ENCODE peak calls at places on chromosomes 16 and 17, in four cellular contexts. Y is cardiac fibroblast; K is astrocyte of the cerebellum; L is CD4-positive, CD25-positive, alpha-beta regulatory T cell. D is an unnamed sample.

GRCh38 chr17:34163681-34164080 is 91.4 kb upstream of the CCL2 start:
- DNase-seq in K (no peak), Y (peak; percentile 33), L (no peak), D (no peak)

GRCh38 chr17:38870259-38871165 is 654 bp downstream of the LASP1 start:
- DNase-seq in K (no peak), L (peak; percentile 71), Y (peak; percentile 57), D (no peak)

GRCh38 chr17:8158267-8159031 is 4.3 kb downstream of the VAMP2 start:
- DNase-seq in L (peak; percentile 82), K (peak; percentile 68), Y (peak; percentile 95), D (no peak)

GRCh38 chr17:10420811-10421210 is 939 bp downstream of the MYH8 start:
- DNase-seq in L (no peak), K (no peak), Y (peak; percentile 2), D (no peak)

GRCh38 chr16:67000384-67001158 is 12.2 kb downstream of the CES4A start:
- DNase-seq in L (peak; percentile 52), Y (no peak), K (no peak), D (no peak)

GRCh38 chr16:1171001-1171400 is 18.1 kb downstream of the CACNA1H start:
- DNase-seq in Y (no peak), L (no peak), K (no peak), D (no peak)

GRCh38 chr16:81445143-81445922 is 725 bp downstream of the CMIP start:
- DNase-seq in L (peak; percentile 29), K (no peak), Y (peak; percentile 22), D (no peak)

GRCh38 chr17:71900830-71901229 is 220.0 kb upstream of the SOX9 start:
- DNase-seq in K (no peak), L (no peak), Y (peak; percentile 37), D (peak; percentile 36)

GRCh38 chr17:12928736-12929135 is 89.1 kb downstream of the ELAC2 start:
- DNase-seq in K (peak; percentile 3), L (no peak), Y (peak; percentile 5), D (no peak)

GRCh38 chr17:66750756-66751543 is 84.0 kb upstream of the CACNG5 start:
- DNase-seq in Y (no peak), L (no peak), K (no peak), D (no peak)

GRCh38 chr16:88527186-88527936 is 42.8 kb upstream of the ZC3H18 start:
- DNase-seq in L (peak; percentile 64), K (peak; percentile 5), Y (peak; percentile 61), D (no peak)

GRCh38 chr17:29292992-29293889 is 707 bp downstream of the NUFIP2 start:
- DNase-seq in K (no peak), Y (peak; percentile 47), L (peak; percentile 46), D (peak; percentile 11)

GRCh38 chr16:84933774-84934571 is 77.4 kb downstream of the ZDHHC7 start:
- DNase-seq in L (no peak), Y (peak; percentile 25), K (no peak), D (no peak)

GRCh38 chr16:67922740-67923139 is 8.9 kb downstream of the CTRL start:
- DNase-seq in Y (no peak), L (no peak), K (no peak), D (no peak)

GRCh38 chr16:30183961-30184429 is 593 bp downstream of the CORO1A start:
- DNase-seq in K (no peak), L (peak; percentile 92), Y (no peak), D (no peak)

GRCh38 chr16:31148896-31149295 is 970 bp downstream of the PRSS36 start:
- DNase-seq in Y (no peak), K (no peak), L (no peak), D (no peak)

GRCh38 chr16:27287887-27288286 is 19.3 kb upstream of the NSMCE1 start:
- DNase-seq in Y (no peak), L (no peak), K (no peak), D (no peak)

GRCh38 chr17:6413073-6413472 is 21.8 kb downstream of the AIPL1 start:
- DNase-seq in L (peak; percentile 8), Y (peak; percentile 49), K (peak; percentile 15), D (no peak)

GRCh38 chr16:54511181-54511731 is 224.7 kb upstream of the IRX3 start:
- DNase-seq in K (peak; percentile 63), Y (peak; percentile 88), L (no peak), D (peak; percentile 62)

GRCh38 chr16:28321700-28322411 is 29.5 kb downstream of the SBK1 start:
- DNase-seq in L (peak; percentile 29), Y (peak; percentile 43), K (no peak), D (no peak)

GRCh38 chr17:56593741-56594527 is 435 bp downstream of the NOG start:
- DNase-seq in Y (peak; percentile 61), K (no peak), L (peak; percentile 62), D (no peak)

GRCh38 chr17:56171186-56171959 is 18.1 kb downstream of the ANKFN1 start:
- DNase-seq in K (no peak), Y (no peak), L (no peak), D (no peak)

GRCh38 chr17:36496018-36496789 is 9.7 kb downstream of the ZNHIT3 start:
- DNase-seq in Y (no peak), L (no peak), K (no peak), D (no peak)

GRCh38 chr17:30545024-30545423 is 67.8 kb downstream of the GOSR1 start:
- DNase-seq in K (no peak), Y (no peak), L (no peak), D (no peak)

GRCh38 chr17:29019475-29020181 is 13.8 kb upstream of the SEZ6 start:
- DNase-seq in L (no peak), K (no peak), Y (no peak), D (no peak)

GRCh38 chr16:53029971-53030370 is 22.7 kb downstream of the CHD9NB start:
- DNase-seq in Y (no peak), K (no peak), L (no peak), D (no peak)

GRCh38 chr17:40903129-40903847 is 18.2 kb upstream of the KRT20 start:
- DNase-seq in K (no peak), Y (peak; percentile 22), L (no peak), D (no peak)

GRCh38 chr17:17361543-17362511 is 58.7 kb downstream of the NT5M start:
- DNase-seq in Y (peak; percentile 42), L (no peak), K (no peak), D (no peak)

GRCh38 chr17:46979023-46979870 is at the start of gene RPRML:
- DNase-seq in K (no peak), Y (no peak), L (no peak), D (no peak)

GRCh38 chr17:45896803-45897693 is 2.7 kb downstream of the MAPT start:
- DNase-seq in L (no peak), K (no peak), Y (peak; percentile 17), D (no peak)

GRCh38 chr16:3780570-3780969 is 63.2 kb upstream of the TRAP1 start:
- DNase-seq in L (no peak), K (no peak), Y (no peak), D (no peak)

GRCh38 chr16:79008036-79008868 is 592.3 kb downstream of the MAF start:
- DNase-seq in L (no peak), K (no peak), Y (no peak), D (no peak)

GRCh38 chr17:77143306-77143705 is 2.5 kb downstream of the SEC14L1 start:
- DNase-seq in K (no peak), L (no peak), Y (no peak), D (no peak)

GRCh38 chr17:77140878-77141767 is at the start of gene SEC14L1:
- DNase-seq in K (no peak), L (peak; percentile 34), Y (peak; percentile 47), D (no peak)

GRCh38 chr17:77144227-77144626 is 3.5 kb downstream of the SEC14L1 start:
- DNase-seq in K (no peak), L (no peak), Y (no peak), D (no peak)

GRCh38 chr17:77141846-77142449 is 1.2 kb downstream of the SEC14L1 start:
- DNase-seq in Y (no peak), K (no peak), L (no peak), D (no peak)

DNA sequence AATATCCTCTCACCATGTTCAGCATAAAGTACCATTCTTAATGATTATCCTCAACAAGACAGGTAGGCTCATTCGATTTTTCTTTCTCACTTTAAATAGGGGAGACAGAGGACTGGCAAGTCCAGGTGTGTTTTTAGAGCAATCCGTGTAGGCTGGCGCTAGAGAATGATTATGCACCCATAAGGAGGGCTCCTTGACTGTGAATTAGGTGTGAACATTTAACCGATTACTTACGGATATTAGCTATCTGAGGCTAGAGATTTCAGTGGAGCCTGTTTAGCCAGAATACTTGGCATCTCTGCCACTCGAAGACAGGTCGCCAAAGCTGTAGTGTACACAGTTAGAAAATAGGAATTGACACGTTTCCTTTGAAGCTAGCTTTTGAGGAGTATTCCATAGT is 1.9 kb downstream of the SEC14L1 start:
- DNase-seq in Y (no peak), L (no peak), K (no peak), D (no peak)
- H3K4me3 ChIP-seq in Y (no peak overlapping the region), L (peak overlapping the region; percentile 60), K (peak overlapping the region; percentile 92), D (no peak overlapping the region)

GRCh38 chr17:75088465-75088895 is 726 bp downstream of the SLC16A5 start:
- DNase-seq in K (no peak), Y (no peak), L (no peak), D (no peak)

GRCh38 chr17:75090871-75091854 is 3.4 kb downstream of the SLC16A5 start:
- DNase-seq in L (no peak), Y (no peak), K (no peak), D (no peak)

GRCh38 chr17:75087558-75088453 is at the start of gene SLC16A5:
- DNase-seq in Y (peak; percentile 61), K (no peak), L (peak; percentile 31), D (no peak)

GRCh38 chr17:75087182-75087557 is 584 bp upstream of the SLC16A5 start:
- DNase-seq in K (no peak), L (no peak), Y (no peak), D (no peak)

DNA sequence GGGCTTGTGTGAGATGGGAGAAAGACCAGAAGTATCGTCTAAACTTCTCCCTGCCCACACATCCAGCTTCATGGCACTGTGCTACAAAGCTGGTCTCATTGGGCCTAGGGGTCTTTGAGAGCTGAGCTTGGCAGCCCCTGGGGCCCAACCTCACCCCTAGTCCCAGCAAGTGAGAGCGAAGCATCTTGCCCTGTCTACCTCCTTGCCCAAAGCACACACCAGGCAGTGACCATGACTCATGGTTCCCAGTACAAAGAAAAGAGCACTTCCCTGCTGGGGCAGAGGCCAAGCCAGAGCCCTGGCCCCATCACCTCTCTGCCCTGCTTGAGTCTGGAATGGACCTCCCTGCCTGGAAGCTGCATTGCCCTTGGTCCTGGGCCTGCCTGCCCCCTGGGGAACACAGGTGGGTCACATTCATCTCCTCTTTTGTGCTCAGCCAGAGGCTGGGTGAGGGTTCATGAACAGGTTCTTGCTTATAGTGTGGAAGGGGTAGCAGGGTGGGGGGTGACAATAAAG is 1.2 kb downstream of the SLC16A5 start:
- DNase-seq in K (no peak), Y (peak; percentile 51), L (no peak), D (no peak)
- H3K4me3 ChIP-seq in K (peak overlapping the region; percentile 46), Y (no peak overlapping the region), L (no peak overlapping the region), D (no peak overlapping the region)

GRCh38 chr17:58002973-58003372 is 4.1 kb downstream of the SRSF1 start:
- DNase-seq in Y (no peak), L (no peak), K (no peak), D (no peak)
- H3K4me3 ChIP-seq in Y (no peak overlapping the region), L (peak overlapping the region; percentile 28), K (no peak overlapping the region), D (no peak overlapping the region)

GRCh38 chr17:80473701-80474100 is 2.7 kb downstream of the NPTX1 start:
- DNase-seq in L (no peak), K (no peak), Y (no peak), D (no peak)

GRCh38 chr17:80472996-80473395 is 3.4 kb downstream of the NPTX1 start:
- DNase-seq in Y (no peak), L (no peak), K (no peak), D (no peak)

GRCh38 chr17:80474933-80475915 is 1.2 kb downstream of the NPTX1 start:
- DNase-seq in Y (no peak), K (no peak), L (no peak), D (no peak)

GRCh38 chr17:80475949-80476876 is at the start of gene NPTX1:
- DNase-seq in L (no peak), K (no peak), Y (no peak), D (no peak)

GRCh38 chr17:80474231-80474932 is 2.0 kb downstream of the NPTX1 start:
- DNase-seq in L (no peak), Y (peak; percentile 60), K (no peak), D (no peak)
- H3K4me3 ChIP-seq in L (no peak overlapping the region), Y (no peak overlapping the region), K (no peak overlapping the region), D (no peak overlapping the region)

D was measured in skeletal muscle cell.